ENCODE peak calls at places on chromosomes 11 and 22, in seven cellular contexts. J, W, C, R, S, V and O are unnamed samples.
A peak's percentile ranks its signal among the peaks of the same experiment; 100 is the strongest.

GRCh38 chr11:61049066-61049382 is 53.3 kb upstream of the CD5 start:
- DNase-seq in J (no peak), W (no peak), C (no peak), R (no peak), S (no peak), V (no peak), O (no peak)

GRCh38 chr11:75078233-75078632 is 18.4 kb downstream of the OR2AT4 start:
- DNase-seq in J (no peak), W (no peak), C (no peak), R (peak; percentile 11), S (no peak), V (no peak), O (no peak)

GRCh38 chr11:46737699-46738098 is 18.7 kb downstream of the F2 start:
- DNase-seq in J (no peak), W (no peak), C (no peak), R (no peak), S (no peak), V (no peak), O (no peak)

GRCh38 chr11:70820311-70820710 is 422.0 kb downstream of the CTTN start:
- DNase-seq in J (no peak), W (no peak), C (no peak), R (no peak), S (no peak), V (no peak), O (no peak)

GRCh38 chr11:59142530-59143507 is at the start of gene FAM111A:
- DNase-seq in J (peak; percentile 91), W (peak; percentile 84), C (peak; percentile 52), R (peak; percentile 85), S (peak; percentile 92), V (peak; percentile 88), O (peak; percentile 82)

GRCh38 chr11:8913961-8914660 is 3.1 kb downstream of the AKIP1 start:
- DNase-seq in J (peak; percentile 74), W (peak; percentile 47), C (peak; percentile 12), R (peak; percentile 73), S (no peak), V (peak; percentile 62), O (peak; percentile 48)

GRCh38 chr22:35330258-35330861 is 30.7 kb downstream of the TOM1 start:
- DNase-seq in J (peak; percentile 97), W (peak; percentile 74), C (no peak), R (peak; percentile 91), S (peak; percentile 63), V (no peak), O (no peak)

GRCh38 chr22:19686946-19687345 is 27.4 kb upstream of the SEPTIN5 start:
- DNase-seq in J (no peak), W (no peak), C (no peak), R (no peak), S (no peak), V (no peak), O (no peak)

GRCh38 chr11:116207349-116207748 is 565.4 kb downstream of the BUD13 start:
- DNase-seq in J (no peak), W (no peak), C (no peak), R (no peak), S (no peak), V (no peak), O (no peak)

GRCh38 chr11:10524471-10524870 is 16.5 kb downstream of the RNF141 start:
- DNase-seq in J (no peak), W (no peak), C (no peak), R (peak; percentile 22), S (no peak), V (no peak), O (no peak)

GRCh38 chr11:60485987-60486386 is 6.6 kb upstream of the MS4A12 start:
- DNase-seq in J (no peak), W (no peak), C (peak; percentile 8), R (no peak), S (peak; percentile 29), V (peak; percentile 90), O (peak; percentile 85)

GRCh38 chr11:11667056-11667455 is 45.3 kb upstream of the GALNT18 start:
- DNase-seq in J (no peak), W (peak; percentile 9), C (no peak), R (no peak), S (no peak), V (no peak), O (no peak)
- TF ChIP-seq CTCF in J (peak; percentile 11), W (peak; percentile 9), C (no peak), R (no peak), S (no peak), V (no peak), O (no peak)

GRCh38 chr11:38824573-38824972 is 2226.5 kb upstream of the RAG2 start:
- DNase-seq in J (peak; percentile 5), W (no peak), C (no peak), R (peak; percentile 57), S (no peak), V (peak; percentile 15), O (no peak)
- TF ChIP-seq CTCF in J (peak; percentile 38), W (no peak), C (peak; percentile 52), R (peak; percentile 55), S (no peak), V (peak; percentile 22), O (no peak)

GRCh38 chr22:46833228-46833627 is 70.8 kb downstream of the TBC1D22A start:
- DNase-seq in J (peak; percentile 29), W (no peak), C (no peak), R (peak; percentile 51), S (peak; percentile 65), V (no peak), O (no peak)
- TF ChIP-seq CTCF in J (peak; percentile 33), W (peak; percentile 35), C (peak; percentile 60), R (peak; percentile 48), S (no peak), V (no peak), O (no peak)

GRCh38 chr11:104332110-104332509 is 168.2 kb upstream of the PDGFD start:
- DNase-seq in J (no peak), W (no peak), C (peak; percentile 34), R (no peak), S (peak; percentile 32), V (no peak), O (no peak)

GRCh38 chr11:104329043-104329442 is 165.1 kb upstream of the PDGFD start:
- DNase-seq in J (no peak), W (no peak), C (no peak), R (no peak), S (no peak), V (no peak), O (no peak)

GRCh38 chr11:104325093-104325492 is 161.1 kb upstream of the PDGFD start:
- DNase-seq in J (no peak), W (no peak), C (no peak), R (no peak), S (no peak), V (no peak), O (no peak)

GRCh38 chr11:104327864-104328513 is 164.0 kb upstream of the PDGFD start:
- DNase-seq in J (no peak), W (no peak), C (no peak), R (no peak), S (no peak), V (no peak), O (no peak)

GRCh38 chr11:104328514-104328912 is 164.6 kb upstream of the PDGFD start:
- DNase-seq in J (no peak), W (no peak), C (no peak), R (no peak), S (no peak), V (no peak), O (no peak)
- TF ChIP-seq CTCF in J (no peak), W (no peak), C (no peak), R (no peak), S (no peak), V (no peak), O (no peak)

DNA sequence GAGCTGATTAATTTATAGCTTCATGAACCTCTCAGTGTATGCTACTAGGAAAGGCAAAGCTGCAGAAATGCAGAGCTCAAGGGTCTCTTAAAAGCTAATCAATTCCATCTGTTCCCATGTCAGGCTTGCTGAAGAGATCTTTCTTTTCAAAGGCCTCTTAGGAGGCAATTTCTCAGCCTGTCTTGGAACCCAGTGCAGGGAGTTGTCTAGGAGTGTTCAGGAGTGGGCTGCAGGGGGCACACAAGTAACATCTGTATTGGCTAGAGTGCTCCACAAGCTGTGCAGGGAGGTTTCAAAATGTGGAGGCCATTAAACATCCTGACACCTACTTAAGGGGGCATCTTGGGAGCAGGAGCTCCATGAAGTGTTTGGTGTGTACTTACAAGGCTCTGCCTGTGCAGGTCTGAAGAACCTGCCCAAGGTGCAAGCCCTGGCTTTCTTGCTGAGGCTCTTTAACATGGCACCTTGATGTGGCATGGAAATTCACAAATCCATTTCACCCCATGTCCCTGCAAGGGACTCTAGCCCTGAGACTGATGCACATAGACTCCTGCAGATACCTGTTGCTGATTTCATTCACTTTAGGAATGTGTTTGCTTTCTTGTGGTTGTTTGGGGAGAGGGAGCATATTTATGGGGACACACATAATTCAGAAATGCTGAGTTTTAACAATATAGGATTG is 134.7 kb downstream of the ME3 start:
- DNase-seq in J (peak; percentile 41), W (peak; percentile 20), C (no peak), R (peak; percentile 52), S (no peak), V (no peak), O (no peak)
- TF ChIP-seq CTCF in J (peak; percentile 46), W (peak; percentile 16), C (peak; percentile 25), R (peak; percentile 39), S (no peak), V (no peak), O (no peak)